ENCODE peak calls at places on chromosome 22, in nine cellular contexts. Z is foreskin melanocyte; P is endothelial cell; X is AG04449; T is NCI-H146; V is NCI-H1417; B is GM23338; Y is posterior vena cava; U is activated naive CD8-positive, alpha-beta T cell treated with anti-CD3 and anti-CD28 coated beads for 36 hours. F is an unnamed sample.

GRCh38 chr22:50062509-50063135 is 4.5 kb upstream of the TTLL8 start:
- DNase-seq in Z (no peak), P (no peak), X (no peak), T (no peak), V (no peak), B (no peak), Y (no peak), U (no peak), F (no peak)

GRCh38 chr22:35634015-35634414 is 14.2 kb upstream of the APOL6 start:
- DNase-seq in Z (no peak), P (no peak), X (no peak), T (no peak), V (no peak), B (no peak), Y (no peak), U (no peak), F (no peak)

GRCh38 chr22:25497269-25497668 is 67.2 kb upstream of the GRK3 start:
- DNase-seq in Z (peak), P (no peak), X (no peak), T (no peak), V (no peak), B (no peak), Y (no peak), U (no peak), F (no peak)

GRCh38 chr22:18136563-18137320 is 13.2 kb upstream of the USP18 start:
- DNase-seq in Z (no peak), P (no peak), X (no peak), T (no peak), V (no peak), B (peak), Y (peak), U (no peak), F (no peak)

GRCh38 chr22:48892571-48893287 is 934.9 kb downstream of the BRD1 start:
- DNase-seq in Z (no peak), P (no peak), X (no peak), T (no peak), V (no peak), B (no peak), Y (peak), U (no peak), F (no peak)

GRCh38 chr22:43796567-43796966 is 15.5 kb downstream of the EFCAB6 start:
- DNase-seq in Z (peak), P (peak), X (peak), T (no peak), V (peak), B (peak), Y (no peak), U (no peak), F (no peak)

GRCh38 chr22:46734830-46735453 is 3.1 kb downstream of the CERK start:
- DNase-seq in Z (no peak), P (no peak), X (no peak), T (no peak), V (no peak), B (no peak), Y (peak), U (peak), F (peak)

GRCh38 chr22:24325105-24325757 is 54.6 kb downstream of the SPECC1L start:
- DNase-seq in Z (peak), P (no peak), X (peak), T (peak), V (no peak), B (peak), Y (no peak), U (no peak), F (peak)

GRCh38 chr22:39593061-39593930 is 22.7 kb downstream of the CACNA1I start:
- DNase-seq in Z (no peak), P (no peak), X (no peak), T (no peak), V (no peak), B (no peak), Y (no peak), U (no peak), F (no peak)